ENCODE peak calls at places on chromosomes 11 and 22, in ten cellular contexts. R is islet precursor cell; Z is GM23338; X is stromal cell of bone marrow; H is amygdala; I is EL; T is HFFc6; O is AG09309; L is neural crest cell; E is activated CD4-positive, alpha-beta T cell treated with anti-CD3 and anti-CD28 coated beads for 4 hours. D is an unnamed sample.

GRCh38 chr11:85029964-85030363 is 597.2 kb downstream of the DLG2 start:
- DNase-seq in E (no peak), T (no peak), I (peak; percentile 15), Z (no peak), X (peak; percentile 48), H (no peak), O (no peak), R (no peak), L (no peak), D (no peak)

GRCh38 chr11:26778000-26778757 is 56.3 kb upstream of the SLC5A12 start:
- DNase-seq in E (no peak), L (no peak), T (peak; percentile 76), Z (no peak), R (no peak), I (peak; percentile 68), H (no peak), X (peak; percentile 70), O (peak; percentile 77), D (no peak)

GRCh38 chr22:23113067-23113846 is 28.5 kb downstream of the RSPH14 start:
- DNase-seq in H (peak; percentile 76), X (no peak), E (no peak), T (no peak), I (peak; percentile 17), Z (no peak), O (no peak), L (no peak), R (no peak), D (no peak)

GRCh38 chr11:123487157-123487744 is 57.2 kb downstream of the GRAMD1B start:
- DNase-seq in R (no peak), T (no peak), H (peak; percentile 30), E (no peak), Z (no peak), L (no peak), I (no peak), O (no peak), X (no peak), D (no peak)

GRCh38 chr11:10506013-10506370 is 35.0 kb downstream of the RNF141 start:
- DNase-seq in Z (no peak), R (no peak), O (no peak), E (no peak), I (no peak), L (no peak), X (no peak), T (no peak), H (no peak), D (no peak)

GRCh38 chr22:47591016-47591415 is 828.6 kb downstream of the TBC1D22A start:
- DNase-seq in I (no peak), E (no peak), T (no peak), L (no peak), R (no peak), X (no peak), H (no peak), O (no peak), Z (no peak), D (no peak)

GRCh38 chr22:28837640-28838039 is 37.3 kb upstream of the XBP1 start:
- DNase-seq in E (no peak), L (no peak), X (no peak), I (no peak), H (no peak), R (no peak), T (no peak), O (no peak), Z (no peak), D (no peak)

GRCh38 chr11:128896356-128896755 is 5.2 kb downstream of the KCNJ5 start:
- DNase-seq in X (no peak), T (no peak), Z (no peak), O (peak; percentile 13), E (no peak), R (no peak), H (no peak), I (peak; percentile 10), L (no peak), D (no peak)

GRCh38 chr11:14422814-14423182 is 63.8 kb upstream of the RRAS2 start:
- DNase-seq in E (no peak), R (peak; percentile 69), O (no peak), I (peak; percentile 52), T (no peak), Z (no peak), L (no peak), X (no peak), H (no peak), D (no peak)

GRCh38 chr11:86717817-86718501 is 45.5 kb upstream of the ME3 start:
- DNase-seq in T (no peak), R (peak; percentile 59), O (no peak), I (no peak), L (no peak), H (no peak), E (no peak), Z (no peak), X (no peak), D (no peak)

GRCh38 chr11:133586903-133587517 is 54.7 kb upstream of the OPCML start:
- DNase-seq in R (no peak), O (no peak), Z (no peak), E (no peak), L (no peak), I (no peak), T (no peak), H (no peak), X (no peak), D (no peak)

GRCh38 chr11:128837627-128838026 is 29.5 kb downstream of the KCNJ1 start:
- DNase-seq in L (no peak), R (no peak), I (no peak), T (no peak), Z (no peak), H (no peak), O (no peak), E (no peak), X (no peak), D (no peak)

GRCh38 chr11:75938543-75938942 is 123.5 kb downstream of the UVRAG start:
- DNase-seq in T (peak; percentile 25), X (peak; percentile 23), I (peak; percentile 40), L (no peak), E (no peak), R (no peak), Z (no peak), O (no peak), H (no peak), D (no peak)

D was measured in B cell.